ENCODE peak calls at places on chromosome 6, in eight cellular contexts. One of them, this sample, is unnamed.

GRCh38 chr6:89966250-89966588 is 72.0 kb downstream of the GJA10 start:
- DNase-seq in neuronal stem cell: no peak
- DNase-seq in GM23248: no peak
- DNase-seq in GM12878: no peak
- DNase-seq in K562: no peak
- DNase-seq in OCI-LY7: no peak
- DNase-seq in HCT116: no peak
- DNase-seq in mammary epithelial cell: no peak
- DNase-seq in this sample: no peak

GRCh38 chr6:123808556-123808955 is 4.9 kb downstream of the NKAIN2 start:
- DNase-seq in mammary epithelial cell: no peak
- DNase-seq in neuronal stem cell: no peak
- DNase-seq in K562: no peak
- DNase-seq in GM23248: no peak
- DNase-seq in HCT116: no peak
- DNase-seq in OCI-LY7: no peak
- DNase-seq in GM12878: no peak
- DNase-seq in this sample: no peak

GRCh38 chr6:57421503-57421902 is 104.1 kb downstream of the PRIM2 start:
- DNase-seq in mammary epithelial cell: no peak
- DNase-seq in HCT116: no peak
- DNase-seq in neuronal stem cell: no peak
- DNase-seq in K562: no peak
- DNase-seq in GM23248: no peak
- DNase-seq in OCI-LY7: no peak
- DNase-seq in GM12878: peak; percentile 24
- DNase-seq in this sample: no peak

GRCh38 chr6:35919085-35919826 is 1.6 kb downstream of the SRPK1 start:
- DNase-seq in HCT116: no peak
- DNase-seq in neuronal stem cell: no peak
- DNase-seq in OCI-LY7: peak; percentile 38
- DNase-seq in mammary epithelial cell: peak; percentile 68
- DNase-seq in GM12878: no peak
- DNase-seq in K562: peak; percentile 37
- DNase-seq in GM23248: peak; percentile 60
- DNase-seq in this sample: no peak

GRCh38 chr6:37456816-37457560 is 24.0 kb downstream of the CMTR1 start:
- DNase-seq in mammary epithelial cell: no peak
- DNase-seq in neuronal stem cell: no peak
- DNase-seq in OCI-LY7: no peak
- DNase-seq in GM12878: no peak
- DNase-seq in GM23248: peak; percentile 96
- DNase-seq in K562: no peak
- DNase-seq in HCT116: no peak
- DNase-seq in this sample: peak; percentile 26

GRCh38 chr6:143270026-143270425 is 180.5 kb downstream of the ADAT2 start:
- DNase-seq in neuronal stem cell: no peak
- DNase-seq in GM12878: no peak
- DNase-seq in GM23248: peak; percentile 65
- DNase-seq in HCT116: no peak
- DNase-seq in mammary epithelial cell: no peak
- DNase-seq in K562: no peak
- DNase-seq in OCI-LY7: no peak
- DNase-seq in this sample: no peak

GRCh38 chr6:130697661-130698535 is 129.3 kb upstream of the SMLR1 start:
- DNase-seq in mammary epithelial cell: peak; percentile 41
- DNase-seq in GM12878: peak; percentile 28
- DNase-seq in OCI-LY7: peak; percentile 31
- DNase-seq in neuronal stem cell: peak; percentile 29
- DNase-seq in K562: peak; percentile 19
- DNase-seq in GM23248: peak; percentile 81
- DNase-seq in HCT116: peak; percentile 49
- DNase-seq in this sample: no peak

GRCh38 chr6:167495506-167496391 is 170.9 kb downstream of the TTLL2 start:
- DNase-seq in neuronal stem cell: no peak
- DNase-seq in GM12878: no peak
- DNase-seq in HCT116: no peak
- DNase-seq in K562: no peak
- DNase-seq in GM23248: no peak
- DNase-seq in OCI-LY7: no peak
- DNase-seq in mammary epithelial cell: no peak
- DNase-seq in this sample: no peak

GRCh38 chr6:143707702-143708101 is 29.9 kb downstream of the PHACTR2 start:
- DNase-seq in GM12878: no peak
- DNase-seq in mammary epithelial cell: no peak
- DNase-seq in GM23248: no peak
- DNase-seq in OCI-LY7: no peak
- DNase-seq in K562: no peak
- DNase-seq in HCT116: no peak
- DNase-seq in neuronal stem cell: no peak
- DNase-seq in this sample: no peak

GRCh38 chr6:124854338-124854922 is 107.8 kb upstream of the RNF217 start:
- DNase-seq in K562: no peak
- DNase-seq in neuronal stem cell: no peak
- DNase-seq in HCT116: no peak
- DNase-seq in mammary epithelial cell: no peak
- DNase-seq in OCI-LY7: peak; percentile 5
- DNase-seq in GM23248: peak; percentile 38
- DNase-seq in GM12878: no peak
- DNase-seq in this sample: no peak

GRCh38 chr6:22575190-22575589 is 5.8 kb downstream of the HDGFL1 start:
- DNase-seq in mammary epithelial cell: no peak
- DNase-seq in GM12878: no peak
- DNase-seq in OCI-LY7: no peak
- DNase-seq in neuronal stem cell: no peak
- DNase-seq in GM23248: no peak
- DNase-seq in K562: no peak
- DNase-seq in HCT116: no peak
- DNase-seq in this sample: no peak

GRCh38 chr6:31116661-31117385 is 2.2 kb downstream of the PSORS1C1 start:
- DNase-seq in OCI-LY7: no peak
- DNase-seq in neuronal stem cell: no peak
- DNase-seq in GM23248: peak; percentile 68
- DNase-seq in K562: no peak
- DNase-seq in GM12878: no peak
- DNase-seq in mammary epithelial cell: no peak
- DNase-seq in HCT116: no peak
- DNase-seq in this sample: no peak

GRCh38 chr6:2630891-2631458 is 119.7 kb downstream of the MYLK4 start:
- DNase-seq in neuronal stem cell: no peak
- DNase-seq in OCI-LY7: no peak
- DNase-seq in mammary epithelial cell: peak; percentile 41
- DNase-seq in GM23248: peak; percentile 53
- DNase-seq in K562: no peak
- DNase-seq in HCT116: peak; percentile 96
- DNase-seq in GM12878: no peak
- DNase-seq in this sample: no peak

GRCh38 chr6:116556814-116557403 is 3.4 kb downstream of the CALHM4 start:
- DNase-seq in K562: no peak
- DNase-seq in mammary epithelial cell: no peak
- DNase-seq in OCI-LY7: no peak
- DNase-seq in GM23248: no peak
- DNase-seq in neuronal stem cell: no peak
- DNase-seq in GM12878: no peak
- DNase-seq in HCT116: no peak
- DNase-seq in this sample: no peak

GRCh38 chr6:119148102-119148824 is 69.8 kb upstream of the FAM184A start:
- DNase-seq in neuronal stem cell: peak; percentile 47
- DNase-seq in GM23248: peak; percentile 91
- DNase-seq in K562: peak; percentile 71
- DNase-seq in HCT116: peak; percentile 62
- DNase-seq in GM12878: no peak
- DNase-seq in OCI-LY7: peak; percentile 51
- DNase-seq in mammary epithelial cell: peak; percentile 70
- DNase-seq in this sample: no peak

GRCh38 chr6:1724124-1724523 is 114.4 kb downstream of the FOXC1 start:
- DNase-seq in HCT116: no peak
- DNase-seq in GM12878: no peak
- DNase-seq in mammary epithelial cell: no peak
- DNase-seq in neuronal stem cell: no peak
- DNase-seq in K562: no peak
- DNase-seq in OCI-LY7: no peak
- DNase-seq in GM23248: no peak
- DNase-seq in this sample: no peak

GRCh38 chr6:159214281-159214680 is 45.1 kb downstream of the FNDC1 start:
- DNase-seq in GM23248: peak; percentile 25
- DNase-seq in neuronal stem cell: no peak
- DNase-seq in GM12878: no peak
- DNase-seq in mammary epithelial cell: no peak
- DNase-seq in K562: no peak
- DNase-seq in OCI-LY7: no peak
- DNase-seq in HCT116: no peak
- DNase-seq in this sample: no peak

GRCh38 chr6:108031968-108032367 is 42.6 kb downstream of the OSTM1 start:
- DNase-seq in HCT116: no peak
- DNase-seq in neuronal stem cell: no peak
- DNase-seq in mammary epithelial cell: no peak
- DNase-seq in GM23248: no peak
- DNase-seq in K562: no peak
- DNase-seq in GM12878: no peak
- DNase-seq in OCI-LY7: no peak
- DNase-seq in this sample: no peak

GRCh38 chr6:136784910-136785746 is 7.1 kb downstream of the MAP3K5 start:
- DNase-seq in GM12878: no peak
- DNase-seq in K562: peak; percentile 48
- DNase-seq in OCI-LY7: peak; percentile 63
- DNase-seq in mammary epithelial cell: no peak
- DNase-seq in HCT116: no peak
- DNase-seq in GM23248: no peak
- DNase-seq in neuronal stem cell: no peak
- DNase-seq in this sample: no peak
- H2AFZ ChIP-seq in GM12878: no peak overlapping the region
- H2AFZ ChIP-seq in K562: no peak overlapping the region
- H2AFZ ChIP-seq in OCI-LY7: peak overlapping the region; percentile 45
- H2AFZ ChIP-seq in mammary epithelial cell: no peak overlapping the region
- H2AFZ ChIP-seq in HCT116: no peak overlapping the region
- H2AFZ ChIP-seq in GM23248: no peak overlapping the region
- H2AFZ ChIP-seq in neuronal stem cell: no peak overlapping the region
- H2AFZ ChIP-seq in this sample: peak overlapping the region; percentile 4

GRCh38 chr6:101800598-101800997 is 407.1 kb downstream of the GRIK2 start:
- DNase-seq in GM23248: no peak
- DNase-seq in GM12878: no peak
- DNase-seq in K562: no peak
- DNase-seq in OCI-LY7: no peak
- DNase-seq in mammary epithelial cell: no peak
- DNase-seq in neuronal stem cell: no peak
- DNase-seq in HCT116: no peak
- DNase-seq in this sample: no peak

GRCh38 chr6:101806241-101806640 is 412.7 kb downstream of the GRIK2 start:
- DNase-seq in mammary epithelial cell: peak; percentile 85
- DNase-seq in HCT116: no peak
- DNase-seq in neuronal stem cell: no peak
- DNase-seq in GM12878: no peak
- DNase-seq in OCI-LY7: no peak
- DNase-seq in GM23248: peak; percentile 62
- DNase-seq in K562: no peak
- DNase-seq in this sample: no peak

GRCh38 chr6:101803146-101803545 is 409.6 kb downstream of the GRIK2 start:
- DNase-seq in mammary epithelial cell: no peak
- DNase-seq in OCI-LY7: no peak
- DNase-seq in GM12878: no peak
- DNase-seq in K562: no peak
- DNase-seq in neuronal stem cell: no peak
- DNase-seq in HCT116: no peak
- DNase-seq in GM23248: no peak
- DNase-seq in this sample: no peak
- H2AFZ ChIP-seq in mammary epithelial cell: peak overlapping the region; percentile 51
- H2AFZ ChIP-seq in OCI-LY7: no peak overlapping the region
- H2AFZ ChIP-seq in GM12878: no peak overlapping the region
- H2AFZ ChIP-seq in K562: no peak overlapping the region
- H2AFZ ChIP-seq in neuronal stem cell: no peak overlapping the region
- H2AFZ ChIP-seq in HCT116: no peak overlapping the region
- H2AFZ ChIP-seq in GM23248: no peak overlapping the region
- H2AFZ ChIP-seq in this sample: no peak overlapping the region

GRCh38 chr6:45044510-45045252 is 283.4 kb upstream of the RUNX2 start:
- DNase-seq in neuronal stem cell: no peak
- DNase-seq in OCI-LY7: no peak
- DNase-seq in K562: no peak
- DNase-seq in GM23248: peak; percentile 7
- DNase-seq in HCT116: no peak
- DNase-seq in mammary epithelial cell: no peak
- DNase-seq in GM12878: no peak
- DNase-seq in this sample: no peak
- H2AFZ ChIP-seq in neuronal stem cell: no peak overlapping the region
- H2AFZ ChIP-seq in OCI-LY7: no peak overlapping the region
- H2AFZ ChIP-seq in K562: no peak overlapping the region
- H2AFZ ChIP-seq in GM23248: no peak overlapping the region
- H2AFZ ChIP-seq in HCT116: no peak overlapping the region
- H2AFZ ChIP-seq in mammary epithelial cell: no peak overlapping the region
- H2AFZ ChIP-seq in GM12878: no peak overlapping the region
- H2AFZ ChIP-seq in this sample: no peak overlapping the region

GRCh38 chr6:6700421-6700820 is 111.9 kb downstream of the LY86 start:
- DNase-seq in neuronal stem cell: no peak
- DNase-seq in HCT116: no peak
- DNase-seq in K562: no peak
- DNase-seq in GM23248: no peak
- DNase-seq in OCI-LY7: no peak
- DNase-seq in mammary epithelial cell: no peak
- DNase-seq in GM12878: no peak
- DNase-seq in this sample: no peak

GRCh38 chr6:6701864-6702263 is 113.3 kb downstream of the LY86 start:
- DNase-seq in GM12878: no peak
- DNase-seq in neuronal stem cell: no peak
- DNase-seq in OCI-LY7: no peak
- DNase-seq in GM23248: peak; percentile 49
- DNase-seq in mammary epithelial cell: no peak
- DNase-seq in HCT116: no peak
- DNase-seq in K562: peak; percentile 82
- DNase-seq in this sample: no peak

GRCh38 chr6:6700871-6701270 is 112.4 kb downstream of the LY86 start:
- DNase-seq in mammary epithelial cell: no peak
- DNase-seq in HCT116: no peak
- DNase-seq in GM23248: no peak
- DNase-seq in GM12878: no peak
- DNase-seq in K562: no peak
- DNase-seq in OCI-LY7: no peak
- DNase-seq in neuronal stem cell: no peak
- DNase-seq in this sample: no peak

GRCh38 chr6:6697620-6698019 is 109.1 kb downstream of the LY86 start:
- DNase-seq in OCI-LY7: no peak
- DNase-seq in K562: no peak
- DNase-seq in neuronal stem cell: no peak
- DNase-seq in mammary epithelial cell: peak; percentile 35
- DNase-seq in HCT116: no peak
- DNase-seq in GM12878: no peak
- DNase-seq in GM23248: no peak
- DNase-seq in this sample: no peak

DNA sequence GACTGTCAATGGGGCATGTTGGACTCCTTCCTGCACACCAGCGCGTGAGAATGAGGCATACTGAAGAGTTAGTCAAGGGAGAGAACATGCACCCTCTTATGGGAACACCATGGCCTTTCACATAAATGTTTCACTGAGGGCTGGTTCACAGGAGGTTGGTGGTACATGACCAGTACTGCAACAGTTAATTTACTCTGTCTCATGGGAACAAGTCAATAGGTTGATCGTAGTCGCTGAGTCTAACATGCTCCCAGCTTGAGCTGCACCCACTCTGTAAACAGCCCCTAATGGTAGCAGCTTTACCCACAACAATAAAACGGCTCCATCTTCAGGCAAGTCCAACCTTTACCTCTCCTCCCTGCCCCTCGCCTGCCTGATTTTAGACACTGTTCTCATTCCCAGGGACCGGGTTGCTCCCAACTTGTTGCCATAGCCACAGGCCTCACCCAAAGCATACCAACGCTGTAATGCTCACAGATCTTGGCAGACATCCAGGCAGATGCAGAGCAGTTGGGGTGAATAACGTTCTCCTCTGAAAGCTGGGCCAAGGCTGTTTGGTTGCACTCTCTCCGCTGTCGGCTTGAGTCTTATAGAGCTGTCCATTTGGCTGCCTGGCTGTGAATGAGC is 111.3 kb downstream of the LY86 start:
- DNase-seq in HCT116: peak; percentile 58
- DNase-seq in mammary epithelial cell: peak; percentile 95
- DNase-seq in GM12878: no peak
- DNase-seq in K562: peak; percentile 70
- DNase-seq in neuronal stem cell: no peak
- DNase-seq in OCI-LY7: no peak
- DNase-seq in GM23248: peak; percentile 99
- DNase-seq in this sample: peak; percentile 94
- H2AFZ ChIP-seq in HCT116: peak overlapping the region; percentile 74
- H2AFZ ChIP-seq in mammary epithelial cell: peak overlapping the region; percentile 39
- H2AFZ ChIP-seq in GM12878: no peak overlapping the region
- H2AFZ ChIP-seq in K562: peak overlapping the region; percentile 92
- H2AFZ ChIP-seq in neuronal stem cell: no peak overlapping the region
- H2AFZ ChIP-seq in OCI-LY7: no peak overlapping the region
- H2AFZ ChIP-seq in GM23248: peak overlapping the region; percentile 62
- H2AFZ ChIP-seq in this sample: peak overlapping the region; percentile 28